ENCODE peak calls at places on chromosomes 7 and 10, in nine cellular contexts. Q is AML-193; X is DMS79 treated with DMSO at 0.1 percent for 48 hours; B is activated CD8-positive, alpha-beta memory T cell treated with anti-CD3 and anti-CD28 coated beads for 1 hour; C is amygdala; H is NCI-H1105; Y is activated T-helper 9 cell treated with anti-CD3 and anti-CD28 coated beads, Interleukin-2, amount 50 U/mL, for 16 hours; R is T follicular helper cell; D is hepatocyte. Z is an unnamed sample.

GRCh38 chr10:86535057-86535882 is 13.7 kb upstream of the WAPL start:
- DNase-seq in C (no peak), R (no peak), Y (peak; percentile 39), D (peak; percentile 81), H (no peak), X (no peak), Q (no peak), B (no peak), Z (no peak)

GRCh38 chr10:91712315-91712714 is 79.4 kb upstream of the PPP1R3C start:
- DNase-seq in D (no peak), B (no peak), Y (no peak), X (no peak), Q (no peak), H (no peak), R (no peak), C (no peak), Z (no peak)

GRCh38 chr7:129227646-129228578 is 3.1 kb downstream of the AHCYL2 start:
- DNase-seq in Q (no peak), R (no peak), X (no peak), B (no peak), H (no peak), D (no peak), Y (no peak), C (no peak), Z (no peak)

GRCh38 chr10:115214799-115215198 is 121.6 kb downstream of the ATRNL1 start:
- DNase-seq in D (no peak), Q (no peak), X (no peak), B (no peak), R (no peak), H (no peak), Y (no peak), C (no peak), Z (no peak)

GRCh38 chr7:151076863-151077704 is 3.5 kb downstream of the FASTK start:
- DNase-seq in B (no peak), C (no peak), D (no peak), X (peak; percentile 37), Y (no peak), H (no peak), Q (no peak), R (no peak), Z (no peak)

GRCh38 chr7:92925876-92926696 is 89.7 kb upstream of the CDK6 start:
- DNase-seq in D (peak; percentile 66), Y (no peak), H (no peak), C (no peak), Q (no peak), B (no peak), R (no peak), X (no peak), Z (no peak)

GRCh38 chr10:88702848-88703597 is 3.0 kb upstream of the LIPK start:
- DNase-seq in X (peak; percentile 1), Q (no peak), C (no peak), H (no peak), R (no peak), B (no peak), Y (no peak), D (peak; percentile 80), Z (no peak)

GRCh38 chr10:29834990-29835569 is 200.3 kb upstream of the SVIL start:
- DNase-seq in D (no peak), C (no peak), X (no peak), Q (no peak), R (no peak), Y (no peak), H (no peak), B (no peak), Z (no peak)

GRCh38 chr10:122042836-122043235 is 53.9 kb downstream of the TACC2 start:
- DNase-seq in D (no peak), Y (no peak), R (no peak), X (no peak), C (no peak), B (no peak), Q (no peak), H (no peak), Z (no peak)

GRCh38 chr10:78432582-78432981 is 398.9 kb downstream of the RPS24 start:
- DNase-seq in Y (no peak), X (no peak), C (no peak), D (no peak), R (no peak), B (no peak), Q (no peak), H (no peak), Z (no peak)

GRCh38 chr10:15796762-15797161 is 63.5 kb downstream of the MINDY3 start:
- DNase-seq in D (no peak), H (no peak), B (no peak), R (no peak), X (no peak), Y (no peak), C (no peak), Q (no peak), Z (no peak)

GRCh38 chr7:93178213-93178612 is 30.0 kb upstream of the SAMD9L start:
- DNase-seq in D (no peak), Y (no peak), B (no peak), R (no peak), X (no peak), H (peak; percentile 2), Q (peak; percentile 36), C (no peak), Z (no peak)

GRCh38 chr7:130275826-130276291 is 9.2 kb downstream of the CPA2 start:
- DNase-seq in H (no peak), C (no peak), Y (no peak), B (no peak), Q (no peak), R (no peak), D (no peak), X (peak; percentile 63), Z (no peak)

GRCh38 chr7:128084896-128085608 is 53.8 kb upstream of the LRRC4 start:
- DNase-seq in R (no peak), Y (no peak), C (no peak), D (no peak), H (no peak), Q (no peak), B (no peak), X (no peak), Z (no peak)

GRCh38 chr7:140656548-140657515 is 15.9 kb upstream of the ADCK2 start:
- DNase-seq in D (peak; percentile 75), C (no peak), Y (no peak), Q (peak; percentile 76), X (peak; percentile 70), B (no peak), H (no peak), R (no peak), Z (no peak)

GRCh38 chr7:139106959-139107358 is 2.6 kb downstream of the ZC3HAV1 start:
- DNase-seq in B (no peak), Q (peak; percentile 32), C (no peak), R (no peak), H (no peak), Y (no peak), X (no peak), D (no peak), Z (no peak)

GRCh38 chr10:77104459-77104980 is 533.1 kb downstream of the KCNMA1 start:
- DNase-seq in R (no peak), C (no peak), H (no peak), D (no peak), B (no peak), Q (no peak), Y (no peak), X (no peak), Z (no peak)

GRCh38 chr10:34254596-34254995 is 560.5 kb downstream of the PARD3 start:
- DNase-seq in B (no peak), Q (no peak), D (peak; percentile 14), R (no peak), Y (no peak), X (no peak), H (no peak), C (no peak), Z (no peak)

GRCh38 chr10:72176701-72177100 is 39.1 kb upstream of the ANAPC16 start:
- DNase-seq in Q (no peak), Y (no peak), X (no peak), D (no peak), R (no peak), B (no peak), C (no peak), H (no peak), Z (no peak)

GRCh38 chr10:93701903-93702277 is 502 bp downstream of the FRA10AC1 start:
- DNase-seq in B (no peak), D (peak; percentile 19), R (peak; percentile 6), X (no peak), H (no peak), Q (peak; percentile 55), C (no peak), Y (no peak), Z (no peak)

GRCh38 chr7:55365103-55365679 is at the start of gene LANCL2:
- DNase-seq in D (no peak), B (no peak), R (peak; percentile 27), H (peak; percentile 61), Y (no peak), X (peak; percentile 61), Q (no peak), C (peak; percentile 48), Z (peak; percentile 63)

GRCh38 chr10:89554433-89554832 is 19.0 kb upstream of the SLC16A12 start:
- DNase-seq in C (no peak), B (no peak), X (no peak), R (no peak), Q (no peak), Y (no peak), H (no peak), D (no peak), Z (no peak)

GRCh38 chr7:42093361-42093905 is 143.6 kb downstream of the GLI3 start:
- DNase-seq in H (no peak), R (no peak), Q (no peak), D (no peak), B (no peak), Y (no peak), C (no peak), X (no peak), Z (no peak)

GRCh38 chr10:78802866-78803265 is 265.9 kb upstream of the ZMIZ1 start:
- DNase-seq in R (no peak), Y (no peak), H (no peak), B (no peak), C (no peak), Q (no peak), D (peak; percentile 81), X (no peak), Z (no peak)

GRCh38 chr10:79627075-79627474 is 16.3 kb downstream of the SFTPA1 start:
- DNase-seq in D (no peak), Y (no peak), Q (no peak), H (no peak), C (no peak), B (no peak), R (no peak), X (no peak), Z (no peak)

Z was measured in caudate nucleus.